ENCODE peak calls at places on chromosomes 4 and X, in six cellular contexts. W is fibroblast of lung, P is heart left ventricle, K is hepatocyte, E is tibial nerve, B is MM.1S. Q is an unnamed sample. For H3K36me3, the result is how much of the 10 kb centered on the place peaks cover.

GRCh38 chr4:110849461-110849860 is 226.6 kb upstream of the PITX2 start:
- DNase-seq in P (no peak), W (no peak), K (no peak), B (no peak), E (no peak), Q (no peak)

GRCh38 chr4:176780995-176781738 is 11.6 kb downstream of the VEGFC start:
- DNase-seq in P (no peak), B (no peak), K (no peak), W (peak), E (no peak), Q (no peak)

GRCh38 chr4:53064609-53065008 is 202.5 kb downstream of the RASL11B start:
- DNase-seq in W (no peak), B (no peak), K (no peak), E (no peak), P (no peak), Q (no peak)

GRCh38 chr4:152363086-152363485 is 172.8 kb downstream of the FBXW7 start:
- DNase-seq in W (peak), B (no peak), E (no peak), P (no peak), K (no peak), Q (no peak)

GRCh38 chrX:29172880-29173279 is 585.6 kb downstream of the IL1RAPL1 start:
- DNase-seq in B (no peak), P (no peak), K (no peak), W (peak), E (no peak), Q (peak)

GRCh38 chr4:17283832-17284231 is 228.1 kb downstream of the QDPR start:
- DNase-seq in P (peak), E (no peak), W (no peak), K (no peak), B (no peak), Q (no peak)

GRCh38 chr4:141220655-141221605 is at the start of gene ZNF330:
- DNase-seq in K (peak), P (peak), W (peak), B (peak), E (peak), Q (peak)

GRCh38 chr4:185833055-185833598 is 21.1 kb upstream of the SORBS2 start:
- DNase-seq in P (no peak), B (no peak), K (no peak), E (no peak), W (peak), Q (peak)

GRCh38 chrX:112163916-112164315 is 81.3 kb upstream of the TRPC5 start:
- DNase-seq in E (no peak), P (no peak), W (peak), B (no peak), K (no peak), Q (no peak)

GRCh38 chrX:148380614-148381561 is 119.5 kb upstream of the AFF2 start:
- DNase-seq in K (peak), P (no peak), W (peak), B (peak), E (no peak), Q (no peak)

GRCh38 chr4:53043900-53044650 is 182.0 kb downstream of the RASL11B start:
- DNase-seq in K (peak), E (no peak), P (no peak), B (no peak), W (no peak), Q (no peak)

GRCh38 chr4:181647396-181648107 is 595.6 kb upstream of the TENM3 start:
- DNase-seq in W (no peak), B (no peak), P (no peak), K (no peak), E (no peak), Q (peak)

GRCh38 chr4:142406051-142406549 is 440.0 kb downstream of the INPP4B start:
- DNase-seq in K (peak), B (peak), P (no peak), W (peak), E (no peak), Q (no peak)

GRCh38 chr4:119693127-119693526 is 64.5 kb upstream of the PDE5A start:
- DNase-seq in E (no peak), B (no peak), K (no peak), P (no peak), W (peak), Q (no peak)

GRCh38 chr4:73814679-73815078 is 21.8 kb upstream of the CXCL6 start:
- DNase-seq in K (no peak), E (no peak), W (no peak), P (no peak), B (no peak), Q (no peak)

GRCh38 chrX:147897117-147897516 is 14.6 kb upstream of the FMR1 start:
- DNase-seq in W (no peak), K (no peak), P (no peak), E (no peak), B (no peak), Q (no peak)

GRCh38 chr4:112910109-112910736 is 139.2 kb upstream of the ANK2 start:
- DNase-seq in B (no peak), P (no peak), W (peak), E (peak), K (peak), Q (peak)

GRCh38 chr4:16967722-16968121 is 69.3 kb upstream of the LDB2 start:
- DNase-seq in B (no peak), P (no peak), K (no peak), W (peak), E (peak), Q (no peak)

GRCh38 chrX:130106071-130106470 is 4.2 kb downstream of the ELF4 start:
- DNase-seq in P (no peak), B (no peak), E (no peak), K (no peak), W (no peak), Q (no peak)

GRCh38 chrX:1380672-1381233 is 11.2 kb downstream of the SLC25A6 start:
- DNase-seq in B (no peak), P (no peak), E (no peak), W (peak), K (no peak), Q (no peak)

GRCh38 chr4:175246941-175247340 is 328.8 kb downstream of the ADAM29 start:
- DNase-seq in K (no peak), W (peak), B (no peak), P (no peak), E (no peak), Q (peak)

GRCh38 chr4:149901128-149901527 is 85.5 kb upstream of the IQCM start:
- DNase-seq in B (no peak), W (no peak), E (no peak), P (no peak), K (no peak), Q (no peak)

GRCh38 chr4:177246636-177247584 is 62.8 kb upstream of the NEIL3 start:
- DNase-seq in E (no peak), B (no peak), K (no peak), W (peak), P (no peak), Q (no peak)

GRCh38 chrX:48999030-48999429 is 3.0 kb downstream of the GRIPAP1 start:
- DNase-seq in E (no peak), B (no peak), W (no peak), K (no peak), P (no peak), Q (no peak)

GRCh38 chrX:48996969-48997368 is 5.1 kb downstream of the GRIPAP1 start:
- DNase-seq in W (no peak), B (no peak), P (no peak), E (no peak), K (no peak), Q (no peak)

GRCh38 chrX:48997455-48997854 is 4.6 kb downstream of the GRIPAP1 start:
- DNase-seq in B (no peak), K (no peak), W (no peak), P (no peak), E (no peak), Q (no peak)

GRCh38 chrX:48997865-48998264 is 4.2 kb downstream of the GRIPAP1 start:
- DNase-seq in P (no peak), K (no peak), B (no peak), E (no peak), W (no peak), Q (no peak)

DNA sequence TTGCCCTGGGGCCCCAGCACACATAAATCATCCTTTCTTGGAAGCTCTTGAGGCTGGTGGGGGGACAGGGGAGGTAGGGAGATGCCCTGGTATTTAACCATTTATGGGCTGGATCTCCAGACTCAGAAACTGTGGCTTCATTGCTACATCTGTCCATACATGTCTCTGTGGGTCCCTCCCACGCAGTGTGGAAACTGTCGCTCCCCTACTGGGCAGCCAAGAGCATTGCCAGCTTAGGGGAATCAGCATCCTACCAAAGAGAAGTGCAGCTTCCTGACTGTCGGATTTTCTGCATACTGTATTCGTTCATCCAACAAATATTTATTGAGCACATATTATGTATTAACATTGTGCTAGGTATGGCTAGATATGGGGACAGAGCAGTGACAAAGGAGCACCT is 3.7 kb downstream of the GRIPAP1 start:
- DNase-seq in P (no peak), K (no peak), E (no peak), W (no peak), B (no peak), Q (no peak)
- H3K27ac ChIP-seq in P (no peak), K (no peak), E (no peak), W (no peak), B (no peak), Q (no peak)

DNA sequence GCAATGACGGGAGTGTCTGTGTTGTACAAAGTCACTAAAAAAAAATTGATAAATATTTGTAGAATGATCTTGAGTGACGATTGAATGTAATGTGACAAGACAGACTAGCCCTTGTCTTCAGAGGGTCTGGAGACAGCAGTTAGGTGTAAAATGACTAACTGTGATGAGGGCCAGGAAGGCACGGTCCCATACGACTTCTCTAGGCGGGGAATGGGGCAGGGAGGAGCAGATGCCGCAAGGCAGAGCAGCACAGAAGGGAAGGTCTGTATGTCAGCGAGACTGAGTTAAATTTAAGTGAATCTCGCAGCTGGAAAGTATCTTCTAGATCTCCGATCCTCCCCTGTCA is 405 bp downstream of the CENPE start:
- DNase-seq in P (no peak), K (no peak), B (peak), W (no peak), E (no peak), Q (no peak)
- H3K4me3 ChIP-seq in P (peak), K (peak), B (peak), W (peak), E (peak), Q (peak)

DNA sequence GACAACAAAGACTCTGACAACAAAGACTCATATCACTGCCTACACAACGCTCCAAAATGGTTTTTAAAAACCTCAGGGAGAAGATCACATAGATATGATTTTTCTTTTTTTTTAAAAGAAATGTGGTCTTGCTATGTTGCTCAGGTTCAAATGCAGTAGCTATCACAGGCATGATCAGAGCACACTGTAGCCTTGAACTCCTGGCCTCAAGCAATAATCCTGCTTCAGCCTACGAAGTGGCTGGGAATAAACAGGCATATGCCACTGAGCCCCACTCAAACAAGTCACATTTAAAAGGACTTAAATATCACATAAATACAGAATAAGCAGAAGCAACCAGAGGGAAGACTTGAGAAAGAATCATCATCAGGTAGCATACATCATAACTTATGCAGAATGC is 14.7 kb downstream of the DHX15 start:
- DNase-seq in E (no peak), K (no peak), P (no peak), B (no peak), W (no peak), Q (no peak)
- H3K36me3 ChIP-seq in E (under half), K (under half), P (under half), B (under half), W (under half), Q (under half)

DNA sequence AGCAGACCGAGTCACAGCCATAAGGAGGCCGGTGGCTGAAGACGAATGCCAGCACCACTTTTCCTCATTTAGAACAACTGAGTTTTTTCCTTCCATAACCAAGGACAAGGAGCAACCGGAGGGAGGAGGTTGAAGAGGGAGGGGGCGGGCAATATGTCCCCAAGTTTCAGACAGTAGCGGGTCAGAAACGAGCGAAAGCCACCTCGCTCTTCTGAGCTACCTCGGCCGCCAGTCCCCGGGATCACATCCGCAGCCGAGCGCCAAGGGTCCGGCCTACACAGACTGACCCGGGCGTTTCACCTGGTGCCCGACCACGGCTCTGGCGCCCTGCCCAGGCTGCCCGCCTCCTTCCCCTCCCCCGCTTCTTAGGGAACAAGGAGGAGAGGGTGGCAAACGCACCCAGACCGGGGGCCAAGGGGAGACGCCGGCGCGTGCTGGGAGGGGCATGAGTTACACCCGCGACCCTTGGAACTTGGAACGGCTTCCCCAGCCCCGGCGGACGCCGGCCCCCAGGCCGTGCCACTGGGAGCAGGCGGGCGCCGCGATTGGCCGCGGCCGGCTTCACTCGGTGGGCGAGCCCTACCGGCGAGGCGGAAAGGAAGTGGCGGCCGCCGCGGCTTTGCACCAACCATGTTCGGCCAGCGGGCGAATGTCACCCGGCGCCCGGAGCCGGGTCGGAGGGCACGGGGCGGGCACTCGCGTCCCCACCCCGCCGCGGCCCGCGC is 1.6 kb downstream of the IRF2 start:
- DNase-seq in B (peak), P (peak), W (peak), K (peak), E (peak), Q (peak)
- H3K27ac ChIP-seq in B (peak), P (peak), W (peak), K (peak), E (peak), Q (peak)

GRCh38 chrX:153878285-153878779 is 7.6 kb downstream of the L1CAM start:
- DNase-seq in E (no peak), K (no peak), W (no peak), B (no peak), P (no peak), Q (no peak)
- H3K4me3 ChIP-seq in E (no peak), K (no peak), W (no peak), B (no peak), P (no peak), Q (no peak)

DNA sequence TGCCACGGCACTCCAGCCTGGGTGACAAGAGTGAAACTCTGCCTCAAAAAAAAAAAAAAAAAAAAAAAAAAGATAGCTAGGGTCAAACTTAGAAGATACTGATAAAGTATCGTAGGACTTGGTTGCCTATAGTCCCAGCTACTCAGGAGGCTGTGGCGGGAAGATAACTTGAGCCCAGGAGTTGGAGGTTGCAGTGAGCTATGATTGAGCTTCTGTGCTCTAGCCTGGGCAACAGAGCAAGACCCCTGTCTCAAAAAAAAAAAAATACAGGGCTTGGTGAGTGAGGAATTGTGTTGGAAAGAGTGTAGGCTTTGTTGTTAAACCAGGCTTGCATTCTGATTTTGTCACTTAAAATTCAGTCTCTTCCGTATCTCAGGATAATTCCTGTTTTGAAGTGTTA is 6.2 kb downstream of the TAF1 start:
- DNase-seq in B (no peak), K (no peak), E (no peak), P (no peak), W (no peak), Q (no peak)
- H3K36me3 ChIP-seq in B (under half), K (under half), E (half or more), P (under half), W (under half), Q (under half)

GRCh38 chr4:83542225-83542624 is 6.3 kb downstream of the GPAT3 start:
- DNase-seq in B (no peak), W (no peak), K (no peak), E (no peak), P (no peak), Q (no peak)

GRCh38 chr4:83535945-83536648 is at the start of gene GPAT3:
- DNase-seq in B (peak), K (peak), E (peak), P (peak), W (no peak), Q (peak)

GRCh38 chr4:83535520-83535944 is 376 bp upstream of the GPAT3 start:
- DNase-seq in B (peak), W (peak), P (peak), K (peak), E (peak), Q (peak)

DNA sequence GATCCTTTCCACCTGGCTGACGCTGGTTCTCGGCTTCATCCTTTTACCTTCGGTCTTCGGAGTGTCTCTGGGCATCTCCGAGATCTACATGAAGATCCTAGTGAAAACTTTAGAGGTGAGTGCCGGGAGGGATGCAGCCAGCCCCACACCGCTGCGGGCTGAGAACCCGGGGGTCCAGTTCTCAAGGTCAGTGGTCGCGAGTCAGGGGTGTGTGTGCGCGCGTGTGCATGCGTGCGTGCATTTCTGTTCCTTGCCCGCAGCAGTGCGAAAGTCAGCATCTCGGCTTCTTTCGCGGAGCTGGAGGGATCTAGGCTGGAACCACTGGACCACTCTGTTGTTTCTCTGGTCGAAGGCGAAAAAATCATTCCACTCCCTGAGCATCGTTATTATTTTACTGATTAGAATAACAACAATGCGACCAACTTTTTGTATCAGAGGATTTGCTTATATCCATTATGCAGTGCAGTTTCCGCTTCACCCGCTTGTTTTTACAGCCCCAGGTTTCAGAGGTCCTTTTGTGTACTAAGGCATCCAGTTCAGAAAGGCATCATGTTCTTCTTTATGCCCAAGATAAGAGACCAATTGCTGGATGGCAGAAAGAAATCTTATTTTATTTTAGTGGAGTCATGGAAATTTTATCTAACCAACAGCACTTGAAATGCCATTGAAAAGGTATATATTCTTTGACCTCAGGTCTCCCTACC is 893 bp downstream of the GPAT3 start:
- DNase-seq in P (no peak), K (no peak), B (no peak), E (no peak), W (peak), Q (no peak)
- H3K27ac ChIP-seq in P (peak), K (peak), B (no peak), E (peak), W (peak), Q (no peak)

DNA sequence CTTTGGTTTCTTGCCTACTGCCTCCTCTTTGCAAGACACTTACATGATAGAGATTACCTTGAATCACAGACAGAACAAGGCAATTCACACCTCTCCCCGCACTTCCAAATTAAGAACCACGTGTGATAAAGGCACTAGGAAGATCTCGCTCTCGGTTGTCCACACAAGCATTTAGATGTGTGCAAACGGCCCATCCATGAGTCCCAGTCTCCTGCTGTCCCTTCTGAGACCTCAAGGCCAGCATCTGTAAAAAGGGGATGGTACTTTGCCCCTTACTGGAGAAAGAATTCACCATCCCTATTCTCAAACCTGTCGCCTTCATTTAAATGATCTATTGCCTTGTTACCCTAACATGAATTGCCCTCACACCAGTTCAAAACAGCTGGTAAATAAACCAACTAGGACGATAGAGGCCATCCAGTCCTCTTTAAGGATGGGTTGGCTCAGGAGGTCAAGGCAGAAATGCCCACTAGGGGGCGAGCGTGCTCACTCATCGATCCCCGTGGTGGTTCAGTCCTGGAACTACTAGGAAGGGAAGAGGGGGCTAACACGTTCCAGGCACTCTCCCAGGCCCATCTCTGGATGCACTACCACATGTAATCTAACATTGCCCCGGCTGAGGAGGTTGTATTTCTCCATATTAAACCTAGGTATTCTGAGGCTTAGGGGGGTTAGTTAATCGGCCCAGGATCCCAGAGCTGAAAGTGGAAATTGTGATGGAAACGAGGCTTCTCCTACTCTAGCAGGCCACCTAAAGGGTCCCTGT is 95.8 kb downstream of the DHX15 start:
- DNase-seq in E (peak), K (peak), P (peak), B (peak), W (peak), Q (peak)
- H3K4me3 ChIP-seq in E (no peak), K (no peak), P (no peak), B (no peak), W (no peak), Q (no peak)